ENCODE peak calls at places on chromosomes 6 and 20, in seven cellular contexts. V is body of pancreas, X is ovary, Z is spleen, B is sigmoid colon, K is right lobe of liver, P is tibial nerve. U is an unnamed sample. For H3K36me3, the result is how much of the 10 kb centered on the place peaks cover.

GRCh38 chr6:124970243-124970642 is 8.0 kb downstream of the RNF217 start:
- DNase-seq in V (no peak), X (no peak), Z (no peak), B (no peak), K (no peak), P (no peak), U (no peak)

GRCh38 chr20:39961667-39962066 is 727.4 kb downstream of the MAFB start:
- DNase-seq in V (no peak), X (no peak), Z (no peak), B (no peak), K (no peak), P (no peak), U (no peak)

GRCh38 chr20:6562111-6562510 is 205.4 kb upstream of the BMP2 start:
- DNase-seq in V (no peak), X (no peak), Z (no peak), B (no peak), K (no peak), P (no peak), U (no peak)

GRCh38 chr20:9417665-9418064 is 96.7 kb upstream of the LAMP5 start:
- DNase-seq in V (no peak), X (no peak), Z (no peak), B (no peak), K (no peak), P (no peak), U (no peak)

GRCh38 chr20:63980317-63980805 is 571 bp upstream of the PRPF6 start:
- DNase-seq in V (no peak), X (no peak), Z (no peak), B (no peak), K (no peak), P (no peak), U (no peak)

GRCh38 chr20:57319584-57319983 is 10.0 kb upstream of the SPO11 start:
- DNase-seq in V (no peak), X (no peak), Z (no peak), B (no peak), K (no peak), P (no peak), U (no peak)

GRCh38 chr20:41697861-41698559 is 79.8 kb upstream of the CHD6 start:
- DNase-seq in V (no peak), X (no peak), Z (no peak), B (no peak), K (no peak), P (no peak), U (no peak)

GRCh38 chr20:33871362-33871761 is 60.2 kb downstream of the CHMP4B start:
- DNase-seq in V (no peak), X (peak), Z (no peak), B (peak), K (no peak), P (no peak), U (no peak)

GRCh38 chr20:61684583-61685235 is 381.0 kb downstream of the TAF4 start:
- DNase-seq in V (no peak), X (no peak), Z (no peak), B (no peak), K (no peak), P (no peak), U (no peak)

GRCh38 chr20:44911264-44911921 is 1.5 kb downstream of the PABPC1L start:
- DNase-seq in V (peak), X (no peak), Z (peak), B (no peak), K (peak), P (no peak), U (peak)

GRCh38 chr6:74167951-74168350 is 471.9 kb downstream of the CD109 start:
- DNase-seq in V (no peak), X (no peak), Z (no peak), B (no peak), K (no peak), P (no peak), U (no peak)

GRCh38 chr20:62736407-62737071 is 27.9 kb downstream of the NTSR1 start:
- DNase-seq in V (no peak), X (no peak), Z (no peak), B (no peak), K (no peak), P (no peak), U (no peak)

GRCh38 chr6:84511929-84512328 is 252.5 kb downstream of the TBX18 start:
- DNase-seq in V (no peak), X (no peak), Z (no peak), B (no peak), K (no peak), P (no peak), U (no peak)

DNA sequence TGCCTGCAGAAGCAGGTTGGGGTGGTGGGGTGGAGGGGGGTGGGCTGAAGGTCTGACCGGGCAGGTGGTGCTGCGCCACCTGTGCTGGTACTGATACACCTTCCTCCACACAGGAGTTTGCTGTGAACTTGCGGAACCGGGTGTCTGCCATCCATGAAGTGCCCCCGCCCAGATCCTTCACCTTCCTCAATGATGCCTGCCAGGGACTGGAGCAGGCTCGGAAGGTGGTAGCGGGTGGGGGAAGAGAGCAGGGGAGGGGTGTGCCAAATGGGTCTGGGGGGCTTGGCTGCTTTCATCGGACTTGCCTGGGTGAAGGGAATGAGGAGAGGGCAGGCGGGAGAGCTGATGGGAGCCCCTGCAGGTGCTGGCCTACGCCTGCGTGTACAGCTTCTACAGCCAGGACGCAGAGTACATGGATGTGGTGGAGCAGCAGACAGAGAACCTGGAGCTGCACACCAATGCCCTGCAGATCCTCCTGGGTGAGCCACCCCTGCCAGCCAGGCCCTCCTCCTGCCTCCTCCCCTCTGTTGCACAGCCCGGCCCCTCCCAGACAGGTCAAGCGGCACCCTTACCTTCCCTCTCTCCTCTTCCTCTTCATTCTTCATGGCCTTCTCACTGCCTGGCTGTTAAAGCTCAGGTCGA is 6.7 kb downstream of the DNPH1 start:
- DNase-seq in V (no peak), X (no peak), Z (no peak), B (peak), K (no peak), P (no peak), U (peak)
- TF ChIP-seq POLR2A in V (no peak), X (no peak), Z (no peak), B (no peak), K (no peak), P (no peak), U (no peak)

GRCh38 chr6:71404967-71405278 is 116.3 kb downstream of the OGFRL1 start:
- DNase-seq in V (no peak), X (no peak), Z (no peak), B (no peak), K (no peak), P (no peak), U (no peak)

GRCh38 chr6:71404145-71404966 is 115.7 kb downstream of the OGFRL1 start:
- DNase-seq in V (no peak), X (no peak), Z (no peak), B (no peak), K (no peak), P (no peak), U (no peak)

GRCh38 chr6:71405416-71405815 is 116.8 kb downstream of the OGFRL1 start:
- DNase-seq in V (no peak), X (no peak), Z (no peak), B (no peak), K (no peak), P (no peak), U (no peak)

GRCh38 chr6:71408966-71409723 is 120.5 kb downstream of the OGFRL1 start:
- DNase-seq in V (no peak), X (no peak), Z (no peak), B (no peak), K (no peak), P (no peak), U (no peak)

DNA sequence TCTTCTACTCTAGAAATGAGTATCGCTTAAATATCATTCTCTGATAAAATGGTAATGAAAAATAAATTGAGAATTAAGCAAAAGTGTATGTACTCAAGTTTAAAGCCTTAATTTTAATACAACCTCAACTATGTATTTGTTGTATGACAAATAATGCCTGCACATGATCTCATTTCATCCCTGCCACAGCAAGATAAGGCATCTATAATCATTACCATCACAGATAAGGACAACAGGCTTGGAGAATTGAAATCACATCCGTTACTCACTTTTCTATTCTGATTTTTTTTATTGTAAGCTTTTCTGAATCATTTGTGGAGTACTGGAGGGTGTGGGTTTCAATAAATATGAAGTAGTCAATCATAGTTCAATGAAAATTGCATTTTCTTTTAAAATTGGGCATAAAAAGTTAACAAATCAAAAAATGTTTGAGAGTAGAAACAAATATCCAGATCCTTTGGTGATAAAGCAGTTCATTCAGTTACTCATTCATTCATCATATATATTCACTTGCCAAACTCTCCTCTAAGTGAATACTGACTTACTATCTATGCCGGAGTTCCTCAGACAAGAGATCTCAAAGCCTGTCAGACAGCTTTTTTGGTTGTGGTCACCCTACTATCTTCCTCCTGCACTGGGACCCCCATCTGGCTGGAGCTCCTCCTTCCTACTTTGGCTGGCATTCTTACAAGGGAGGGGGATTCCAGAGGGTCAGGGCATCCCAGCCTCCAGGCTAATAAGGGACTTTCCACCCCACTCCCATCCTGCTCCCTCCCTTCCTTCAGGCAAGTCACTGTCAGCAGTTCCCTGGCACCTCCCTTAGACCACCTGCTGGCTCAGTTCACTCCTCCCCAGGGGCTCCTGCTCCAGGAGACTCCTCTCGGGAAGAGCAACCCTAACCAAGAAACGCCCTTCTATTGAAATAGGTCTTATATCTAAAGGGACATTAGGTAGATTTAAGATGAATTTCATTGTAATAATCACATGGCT is 118.6 kb downstream of the OGFRL1 start:
- DNase-seq in V (no peak), X (no peak), Z (no peak), B (no peak), K (no peak), P (no peak), U (no peak)
- H3K36me3 ChIP-seq in V (under half), X (under half), Z (under half), B (under half), K (under half), P (under half), U (under half)

DNA sequence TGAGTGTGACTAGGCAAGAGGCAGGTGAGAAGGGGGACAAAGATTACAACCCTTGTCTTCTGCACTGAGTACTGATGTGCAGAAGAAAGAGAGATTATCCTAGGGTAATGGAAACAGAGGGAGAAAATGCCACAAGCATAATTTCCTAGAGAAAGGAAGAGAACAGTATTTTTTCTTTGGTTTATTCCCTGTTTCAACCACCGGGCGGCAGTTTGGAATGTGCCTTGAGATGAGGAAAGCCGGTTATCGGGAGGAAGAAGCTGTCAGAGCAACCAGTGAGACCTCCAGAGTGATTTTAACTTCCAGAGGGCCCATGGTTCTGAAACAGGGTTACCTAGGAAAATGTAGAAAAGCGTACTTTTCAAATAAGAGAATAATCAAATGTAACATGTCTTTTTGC is 121.4 kb downstream of the REV3L start:
- DNase-seq in V (no peak), X (peak), Z (no peak), B (no peak), K (peak), P (no peak), U (no peak)
- TF ChIP-seq CTCF in V (peak), X (no peak), Z (no peak), B (peak), K (peak), P (peak), U (no peak)

GRCh38 chr6:41053056-41053455 is at the start of gene APOBEC2:
- DNase-seq in V (peak), X (no peak), Z (no peak), B (peak), K (no peak), P (no peak), U (no peak)
- TF ChIP-seq POLR2A in V (peak), X (no peak), Z (no peak), B (no peak), K (no peak), P (no peak), U (no peak)

GRCh38 chr6:15480546-15480945 is 182.3 kb downstream of the DTNBP1 start:
- DNase-seq in V (no peak), X (no peak), Z (no peak), B (no peak), K (no peak), P (no peak), U (no peak)

GRCh38 chr6:15481414-15481813 is 181.4 kb downstream of the DTNBP1 start:
- DNase-seq in V (no peak), X (no peak), Z (no peak), B (no peak), K (no peak), P (no peak), U (no peak)

GRCh38 chr6:15484115-15484514 is 178.7 kb downstream of the DTNBP1 start:
- DNase-seq in V (no peak), X (no peak), Z (no peak), B (no peak), K (no peak), P (no peak), U (no peak)

GRCh38 chr6:15481892-15482291 is 180.9 kb downstream of the DTNBP1 start:
- DNase-seq in V (no peak), X (no peak), Z (no peak), B (no peak), K (no peak), P (no peak), U (no peak)

GRCh38 chr6:15483060-15483459 is 179.8 kb downstream of the DTNBP1 start:
- DNase-seq in V (no peak), X (no peak), Z (no peak), B (no peak), K (no peak), P (no peak), U (no peak)
- H3K36me3 ChIP-seq in V (under half), X (under half), Z (under half), B (under half), K (under half), P (under half), U (under half)

DNA sequence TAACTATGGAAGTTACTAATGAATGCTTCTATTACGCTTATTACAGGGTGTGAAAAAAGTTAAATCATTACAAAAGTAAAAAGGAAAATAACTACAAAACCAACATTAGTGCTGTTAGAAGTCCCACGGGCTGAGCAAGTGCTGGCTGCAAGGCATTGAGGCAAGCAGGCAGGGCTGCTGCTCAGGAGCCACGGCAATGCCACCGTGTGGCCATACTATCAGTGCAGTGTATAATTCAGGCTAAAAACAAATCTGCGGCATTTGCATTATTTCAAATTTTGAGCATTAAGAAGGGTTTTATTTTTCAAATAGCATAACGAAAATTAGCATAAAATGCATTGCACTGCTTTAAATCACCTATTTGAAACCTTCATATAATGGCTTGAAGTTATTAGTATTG is 17.1 kb downstream of the IFNGR1 start:
- DNase-seq in V (no peak), X (no peak), Z (no peak), B (no peak), K (no peak), P (no peak), U (no peak)
- TF ChIP-seq CTCF in V (peak), X (no peak), Z (no peak), B (no peak), K (no peak), P (peak), U (no peak)

DNA sequence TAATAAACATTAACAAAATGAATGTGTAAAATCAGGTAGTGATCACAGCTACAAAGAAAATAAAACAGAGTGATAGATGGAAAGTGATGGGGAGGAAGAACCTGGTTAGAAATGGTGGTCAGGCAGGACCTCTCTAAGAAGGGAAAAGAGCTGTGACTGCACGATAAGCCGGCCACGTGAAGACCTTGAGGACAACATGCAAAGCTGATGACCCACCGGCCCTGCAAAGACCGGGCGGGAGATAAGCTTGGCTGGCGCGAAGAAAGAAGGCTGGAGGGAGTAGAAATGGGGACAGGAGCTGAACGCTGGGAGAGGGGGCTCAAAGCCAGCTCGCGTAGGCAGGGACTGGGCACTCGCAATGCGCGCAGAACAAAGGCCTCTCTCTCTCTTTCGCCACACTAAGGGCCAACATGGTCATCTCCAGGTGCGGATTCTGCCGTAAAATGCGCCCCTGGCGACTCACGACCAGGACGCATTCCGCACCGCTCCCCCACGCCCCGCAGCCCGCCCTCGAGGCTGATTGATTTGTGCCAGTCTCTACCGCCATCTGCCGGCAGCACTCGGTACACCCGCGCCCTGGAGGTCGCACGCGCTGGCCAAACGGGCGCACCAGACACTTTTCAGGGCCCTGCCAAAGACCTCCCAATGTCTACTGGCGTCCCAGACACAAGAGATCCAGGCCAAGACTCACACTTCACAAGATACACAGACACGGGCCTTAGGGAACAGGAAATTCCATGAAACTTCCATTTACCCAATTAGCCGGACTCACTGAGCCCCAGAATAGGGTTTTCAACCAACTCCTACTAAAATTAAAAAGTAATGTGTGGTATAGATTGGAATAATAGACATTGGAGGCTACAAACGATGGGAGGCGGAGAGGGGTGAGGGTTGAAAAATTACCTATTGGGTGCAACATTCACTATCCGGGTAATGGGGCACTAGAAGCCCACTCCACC is 9.4 kb downstream of the DEFB132 start:
- DNase-seq in V (peak), X (peak), Z (peak), B (peak), K (peak), P (peak), U (peak)
- TF ChIP-seq POLR2A in V (no peak), X (no peak), Z (no peak), B (no peak), K (no peak), P (no peak), U (no peak)

GRCh38 chr6:158572653-158573541 is 13.0 kb downstream of the TMEM181 start:
- DNase-seq in V (no peak), X (no peak), Z (no peak), B (no peak), K (no peak), P (no peak), U (peak)
- H3K36me3 ChIP-seq in V (under half), X (under half), Z (half or more), B (under half), K (under half), P (under half), U (under half)